ENCODE peak calls at places on chromosomes 6 and 20, in four cellular contexts. One of them, this sample, is unnamed.

GRCh38 chr6:108526739-108527174 is 34.0 kb upstream of the FOXO3 start:
- DNase-seq in HepG2: peak; percentile 55
- DNase-seq in K562: peak; percentile 46
- DNase-seq in GM12878: no peak
- DNase-seq in this sample: no peak

GRCh38 chr6:150091466-150091865 is 22.5 kb upstream of the ULBP3 start:
- DNase-seq in HepG2: no peak
- DNase-seq in K562: no peak
- DNase-seq in GM12878: no peak
- DNase-seq in this sample: no peak

GRCh38 chr6:24692415-24692814 is 25.5 kb downstream of the ACOT13 start:
- DNase-seq in HepG2: no peak
- DNase-seq in K562: no peak
- DNase-seq in GM12878: no peak
- DNase-seq in this sample: no peak

GRCh38 chr20:4563534-4563933 is 158.2 kb upstream of the PRND start:
- DNase-seq in HepG2: peak; percentile 44
- DNase-seq in K562: peak; percentile 24
- DNase-seq in GM12878: no peak
- DNase-seq in this sample: peak; percentile 47

GRCh38 chr6:17167327-17167979 is 65.6 kb downstream of the STMND1 start:
- DNase-seq in HepG2: peak; percentile 67
- DNase-seq in K562: peak; percentile 13
- DNase-seq in GM12878: no peak
- DNase-seq in this sample: peak; percentile 66

GRCh38 chr20:47349365-47350180 is 6.9 kb downstream of the ZMYND8 start:
- DNase-seq in HepG2: no peak
- DNase-seq in K562: no peak
- DNase-seq in GM12878: no peak
- DNase-seq in this sample: no peak

GRCh38 chr20:53656653-53657288 is 63.1 kb upstream of the ZNF217 start:
- DNase-seq in HepG2: no peak
- DNase-seq in K562: no peak
- DNase-seq in GM12878: no peak
- DNase-seq in this sample: no peak

GRCh38 chr6:124573953-124574352 is 388.3 kb upstream of the RNF217 start:
- DNase-seq in HepG2: no peak
- DNase-seq in K562: no peak
- DNase-seq in GM12878: no peak
- DNase-seq in this sample: no peak

GRCh38 chr20:12936020-12936419 is 72.8 kb upstream of the SPTLC3 start:
- DNase-seq in HepG2: no peak
- DNase-seq in K562: no peak
- DNase-seq in GM12878: no peak
- DNase-seq in this sample: peak; percentile 47

GRCh38 chr6:129659590-129660345 is 50.2 kb downstream of the ARHGAP18 start:
- DNase-seq in HepG2: no peak
- DNase-seq in K562: peak; percentile 48
- DNase-seq in GM12878: no peak
- DNase-seq in this sample: no peak

GRCh38 chr6:117206951-117207687 is 58.2 kb upstream of the VGLL2 start:
- DNase-seq in HepG2: no peak
- DNase-seq in K562: no peak
- DNase-seq in GM12878: no peak
- DNase-seq in this sample: peak; percentile 16

GRCh38 chr6:34360556-34360955 is 31.9 kb downstream of the NUDT3 start:
- DNase-seq in HepG2: no peak
- DNase-seq in K562: no peak
- DNase-seq in GM12878: no peak
- DNase-seq in this sample: no peak

GRCh38 chr6:12343440-12344162 is 53.4 kb downstream of the EDN1 start:
- DNase-seq in HepG2: peak; percentile 90
- DNase-seq in K562: no peak
- DNase-seq in GM12878: no peak
- DNase-seq in this sample: no peak

GRCh38 chr6:3351105-3351676 is 92.4 kb downstream of the PSMG4 start:
- DNase-seq in HepG2: no peak
- DNase-seq in K562: no peak
- DNase-seq in GM12878: no peak
- DNase-seq in this sample: no peak

GRCh38 chr20:61043681-61044080 is 208.4 kb upstream of the CDH4 start:
- DNase-seq in HepG2: no peak
- DNase-seq in K562: no peak
- DNase-seq in GM12878: no peak
- DNase-seq in this sample: no peak

GRCh38 chr6:129331450-129332138 is 378.4 kb downstream of the ARHGAP18 start:
- DNase-seq in HepG2: no peak
- DNase-seq in K562: no peak
- DNase-seq in GM12878: no peak
- DNase-seq in this sample: no peak

DNA sequence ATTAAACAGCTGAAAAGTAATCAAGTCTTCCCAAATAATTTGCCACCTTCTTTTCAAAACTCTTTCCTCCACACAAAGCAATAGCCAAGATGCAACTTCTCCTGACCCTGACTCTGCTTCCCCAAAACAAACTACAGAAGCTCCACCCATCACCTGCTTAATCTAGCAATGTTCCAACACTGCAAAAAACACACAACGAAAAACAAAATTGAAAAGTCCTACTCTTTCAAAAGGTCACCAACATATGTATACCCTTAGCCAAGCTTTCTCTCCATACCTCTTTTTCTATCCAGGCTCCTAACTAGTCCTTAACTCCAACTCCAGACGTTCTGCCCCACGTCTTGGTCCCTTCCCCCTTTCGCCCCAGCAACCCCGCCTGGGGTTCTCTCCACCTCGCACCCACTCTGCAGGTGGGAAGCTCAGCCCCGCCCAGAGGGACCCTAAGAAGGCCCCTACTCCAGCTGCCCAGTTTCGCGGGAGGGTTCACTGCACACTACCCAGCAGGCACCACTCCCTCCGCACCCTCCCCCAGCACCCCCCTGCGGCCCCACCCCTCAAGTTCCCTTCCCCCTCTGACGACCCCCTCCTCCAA is 717 bp downstream of the CSNK2A1 start:
- DNase-seq in HepG2: no peak
- DNase-seq in K562: no peak
- DNase-seq in GM12878: no peak
- DNase-seq in this sample: peak; percentile 24
- TF ChIP-seq CBFB in HepG2: no peak
- TF ChIP-seq CBFB in K562: no peak
- TF ChIP-seq CBFB in GM12878: no peak
- TF ChIP-seq CBFB in this sample: no peak

GRCh38 chr6:163416380-163416629 is 1.8 kb downstream of the QKI start:
- DNase-seq in HepG2: no peak
- DNase-seq in K562: no peak
- DNase-seq in GM12878: no peak
- DNase-seq in this sample: no peak

GRCh38 chr6:163416640-163417253 is 2.2 kb downstream of the QKI start:
- DNase-seq in HepG2: peak; percentile 88
- DNase-seq in K562: no peak
- DNase-seq in GM12878: no peak
- DNase-seq in this sample: no peak

GRCh38 chr6:163415176-163415619 is 680 bp downstream of the QKI start:
- DNase-seq in HepG2: no peak
- DNase-seq in K562: peak; percentile 57
- DNase-seq in GM12878: no peak
- DNase-seq in this sample: no peak

GRCh38 chr6:163414367-163415175 is at the start of gene QKI:
- DNase-seq in HepG2: peak; percentile 59
- DNase-seq in K562: peak; percentile 86
- DNase-seq in GM12878: no peak
- DNase-seq in this sample: peak; percentile 55

DNA sequence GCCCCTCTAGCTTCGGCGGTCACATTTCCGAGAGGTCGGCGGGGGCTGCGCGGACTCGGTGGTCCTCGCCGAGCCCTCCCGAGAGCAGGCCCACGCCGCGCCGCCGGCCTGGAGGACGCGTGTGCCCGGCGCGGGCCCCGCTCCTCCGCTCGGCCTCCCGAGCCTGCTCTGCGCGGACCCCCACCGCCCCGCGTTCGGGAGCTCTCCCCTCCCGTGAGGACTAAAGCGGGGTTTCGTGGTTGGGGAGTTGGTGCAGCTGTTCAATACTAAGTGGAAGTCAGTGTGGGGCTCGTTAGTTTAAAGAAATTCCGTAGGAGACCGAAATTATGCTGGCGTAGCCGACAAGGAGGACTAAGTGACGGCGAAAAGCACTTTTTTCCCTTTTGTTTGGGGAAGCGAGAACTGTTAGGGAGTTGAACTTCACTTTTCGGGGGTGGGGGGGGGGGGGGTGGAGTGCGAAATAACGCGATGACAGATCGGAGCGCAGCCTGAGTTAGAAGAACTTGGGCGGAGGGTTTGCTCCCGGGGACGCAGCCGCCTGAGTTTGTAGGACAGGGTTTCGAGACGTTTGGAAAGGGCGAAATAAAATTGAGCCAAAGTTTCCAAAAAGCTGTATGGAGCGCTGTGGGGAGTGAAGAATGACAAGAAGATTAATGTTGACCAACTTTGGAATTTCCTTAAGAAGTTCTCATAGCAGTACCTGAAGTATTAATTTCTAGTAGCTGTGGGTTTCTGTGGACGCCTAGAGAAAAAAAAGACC is 1.3 kb downstream of the QKI start:
- DNase-seq in HepG2: peak; percentile 53
- DNase-seq in K562: peak; percentile 39
- DNase-seq in GM12878: peak; percentile 72
- DNase-seq in this sample: no peak
- TF ChIP-seq CBFB in HepG2: no peak
- TF ChIP-seq CBFB in K562: no peak
- TF ChIP-seq CBFB in GM12878: peak; percentile 42
- TF ChIP-seq CBFB in this sample: no peak

GRCh38 chr20:8933391-8933807 is 135.5 kb upstream of the PLCB4 start:
- DNase-seq in HepG2: no peak
- DNase-seq in K562: no peak
- DNase-seq in GM12878: no peak
- DNase-seq in this sample: no peak
- TF ChIP-seq CBFB in HepG2: no peak
- TF ChIP-seq CBFB in K562: no peak
- TF ChIP-seq CBFB in GM12878: no peak
- TF ChIP-seq CBFB in this sample: no peak

DNA sequence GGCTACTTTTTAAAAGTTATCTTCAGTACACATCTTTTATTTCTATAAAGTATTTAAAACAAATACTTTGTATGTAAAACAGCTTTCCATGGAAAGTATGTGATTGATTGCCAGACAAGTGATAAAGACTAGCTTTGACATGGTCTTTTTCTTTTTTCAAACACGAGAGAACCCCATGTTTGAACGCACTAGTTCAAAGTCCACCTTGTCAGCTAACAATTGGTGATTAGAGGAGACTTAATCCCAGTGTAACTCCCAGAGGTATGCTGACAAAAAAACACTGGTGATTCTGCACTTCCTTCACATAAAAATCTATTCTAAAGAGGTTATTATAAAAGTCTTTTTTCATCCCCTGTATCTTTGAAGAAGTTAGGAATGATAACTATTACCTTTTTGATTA is 438.1 kb downstream of the GJA1 start:
- DNase-seq in HepG2: peak; percentile 63
- DNase-seq in K562: no peak
- DNase-seq in GM12878: no peak
- DNase-seq in this sample: no peak
- TF ChIP-seq CBFB in HepG2: no peak
- TF ChIP-seq CBFB in K562: no peak
- TF ChIP-seq CBFB in GM12878: no peak
- TF ChIP-seq CBFB in this sample: no peak

GRCh38 chr6:43828711-43829110 is 58.7 kb downstream of the VEGFA start:
- DNase-seq in HepG2: no peak
- DNase-seq in K562: peak; percentile 95
- DNase-seq in GM12878: no peak
- DNase-seq in this sample: peak; percentile 35
- TF ChIP-seq CBFB in HepG2: no peak
- TF ChIP-seq CBFB in K562: no peak
- TF ChIP-seq CBFB in GM12878: no peak
- TF ChIP-seq CBFB in this sample: no peak

DNA sequence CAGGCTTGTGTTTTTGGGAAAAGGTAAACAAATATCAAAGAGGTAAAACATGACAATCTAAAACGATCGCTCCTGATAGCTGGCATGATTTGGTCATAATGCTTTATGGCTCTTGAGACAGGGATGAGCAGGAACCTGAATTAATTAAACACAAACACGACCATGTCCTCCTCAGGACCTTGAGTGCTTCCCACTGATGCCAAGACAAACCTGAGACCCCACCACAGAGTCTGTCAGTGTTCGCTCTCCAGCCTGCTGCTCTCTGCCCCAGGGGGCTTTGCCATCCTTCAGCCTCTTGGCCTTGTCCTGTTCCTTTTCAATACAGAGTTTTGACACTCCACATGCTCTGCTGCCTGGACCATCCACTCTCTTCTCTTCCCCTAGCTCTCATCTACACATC is 119.4 kb downstream of the MAN1A1 start:
- DNase-seq in HepG2: no peak
- DNase-seq in K562: no peak
- DNase-seq in GM12878: no peak
- DNase-seq in this sample: no peak
- TF ChIP-seq CBFB in HepG2: no peak
- TF ChIP-seq CBFB in K562: no peak
- TF ChIP-seq CBFB in GM12878: no peak
- TF ChIP-seq CBFB in this sample: no peak

GRCh38 chr6:110352603-110353303 is 5.4 kb downstream of the METTL24 start:
- DNase-seq in HepG2: no peak
- DNase-seq in K562: no peak
- DNase-seq in GM12878: no peak
- DNase-seq in this sample: no peak
- TF ChIP-seq CBFB in HepG2: no peak
- TF ChIP-seq CBFB in K562: no peak
- TF ChIP-seq CBFB in GM12878: no peak
- TF ChIP-seq CBFB in this sample: no peak

This sample was measured in WTC11.